ENCODE peak calls at places on chromosome 15, in ten cellular contexts. One of them, this sample, is unnamed.

GRCh38 chr15:25691544-25692430 is 171.3 kb downstream of the ATP10A start:
- DNase-seq in psoas muscle: no peak
- DNase-seq in stomach: no peak
- DNase-seq in AG04449: no peak
- DNase-seq in breast epithelium: peak
- DNase-seq in body of pancreas: peak
- DNase-seq in cardiac fibroblast: peak
- DNase-seq in upper lobe of right lung: peak
- DNase-seq in neural progenitor cell: peak
- DNase-seq in astrocyte: no peak
- DNase-seq in this sample: no peak

GRCh38 chr15:37791693-37792092 is 142.7 kb upstream of the TMCO5A start:
- DNase-seq in cardiac fibroblast: no peak
- DNase-seq in psoas muscle: no peak
- DNase-seq in AG04449: no peak
- DNase-seq in upper lobe of right lung: no peak
- DNase-seq in astrocyte: no peak
- DNase-seq in body of pancreas: no peak
- DNase-seq in stomach: no peak
- DNase-seq in breast epithelium: no peak
- DNase-seq in neural progenitor cell: no peak
- DNase-seq in this sample: no peak

GRCh38 chr15:40114218-40114617 is 5.5 kb upstream of the BMF start:
- DNase-seq in astrocyte: no peak
- DNase-seq in neural progenitor cell: no peak
- DNase-seq in psoas muscle: no peak
- DNase-seq in body of pancreas: no peak
- DNase-seq in cardiac fibroblast: no peak
- DNase-seq in AG04449: no peak
- DNase-seq in stomach: no peak
- DNase-seq in breast epithelium: no peak
- DNase-seq in upper lobe of right lung: no peak
- DNase-seq in this sample: no peak

GRCh38 chr15:41936649-41937567 is 35.4 kb downstream of the EHD4 start:
- DNase-seq in AG04449: no peak
- DNase-seq in stomach: peak
- DNase-seq in astrocyte: peak
- DNase-seq in upper lobe of right lung: no peak
- DNase-seq in cardiac fibroblast: peak
- DNase-seq in neural progenitor cell: no peak
- DNase-seq in body of pancreas: no peak
- DNase-seq in breast epithelium: no peak
- DNase-seq in psoas muscle: peak
- DNase-seq in this sample: no peak

GRCh38 chr15:52217186-52217585 is 26.0 kb upstream of the GNB5 start:
- DNase-seq in AG04449: no peak
- DNase-seq in cardiac fibroblast: no peak
- DNase-seq in neural progenitor cell: peak
- DNase-seq in stomach: peak
- DNase-seq in psoas muscle: peak
- DNase-seq in breast epithelium: no peak
- DNase-seq in astrocyte: no peak
- DNase-seq in upper lobe of right lung: peak
- DNase-seq in body of pancreas: peak
- DNase-seq in this sample: no peak

GRCh38 chr15:81380203-81380602 is 6.2 kb upstream of the TMC3 start:
- DNase-seq in upper lobe of right lung: no peak
- DNase-seq in stomach: no peak
- DNase-seq in psoas muscle: no peak
- DNase-seq in breast epithelium: no peak
- DNase-seq in cardiac fibroblast: no peak
- DNase-seq in astrocyte: no peak
- DNase-seq in neural progenitor cell: no peak
- DNase-seq in body of pancreas: no peak
- DNase-seq in AG04449: no peak
- DNase-seq in this sample: no peak

GRCh38 chr15:30885814-30886213 is 17.9 kb upstream of the FAN1 start:
- DNase-seq in breast epithelium: no peak
- DNase-seq in stomach: no peak
- DNase-seq in psoas muscle: no peak
- DNase-seq in AG04449: no peak
- DNase-seq in cardiac fibroblast: peak
- DNase-seq in neural progenitor cell: peak
- DNase-seq in astrocyte: no peak
- DNase-seq in body of pancreas: no peak
- DNase-seq in upper lobe of right lung: no peak
- DNase-seq in this sample: no peak

GRCh38 chr15:57500979-57501576 is 90.6 kb upstream of the MYZAP start:
- DNase-seq in upper lobe of right lung: no peak
- DNase-seq in cardiac fibroblast: peak
- DNase-seq in psoas muscle: no peak
- DNase-seq in neural progenitor cell: no peak
- DNase-seq in AG04449: no peak
- DNase-seq in body of pancreas: no peak
- DNase-seq in astrocyte: peak
- DNase-seq in stomach: no peak
- DNase-seq in breast epithelium: no peak
- DNase-seq in this sample: no peak

GRCh38 chr15:27989428-27989827 is 109.7 kb downstream of the OCA2 start:
- DNase-seq in upper lobe of right lung: no peak
- DNase-seq in body of pancreas: no peak
- DNase-seq in breast epithelium: no peak
- DNase-seq in neural progenitor cell: no peak
- DNase-seq in astrocyte: no peak
- DNase-seq in psoas muscle: no peak
- DNase-seq in AG04449: no peak
- DNase-seq in cardiac fibroblast: no peak
- DNase-seq in stomach: no peak
- DNase-seq in this sample: no peak

GRCh38 chr15:75131269-75131643 is 70.4 kb upstream of the C15orf39 start:
- DNase-seq in astrocyte: no peak
- DNase-seq in neural progenitor cell: no peak
- DNase-seq in cardiac fibroblast: peak
- DNase-seq in breast epithelium: no peak
- DNase-seq in psoas muscle: no peak
- DNase-seq in AG04449: no peak
- DNase-seq in body of pancreas: no peak
- DNase-seq in stomach: no peak
- DNase-seq in upper lobe of right lung: no peak
- DNase-seq in this sample: no peak
- H3K4me3 ChIP-seq in astrocyte: no peak
- H3K4me3 ChIP-seq in neural progenitor cell: no peak
- H3K4me3 ChIP-seq in cardiac fibroblast: no peak
- H3K4me3 ChIP-seq in breast epithelium: no peak
- H3K4me3 ChIP-seq in psoas muscle: no peak
- H3K4me3 ChIP-seq in AG04449: no peak
- H3K4me3 ChIP-seq in body of pancreas: no peak
- H3K4me3 ChIP-seq in stomach: no peak
- H3K4me3 ChIP-seq in upper lobe of right lung: no peak
- H3K4me3 ChIP-seq in this sample: no peak

GRCh38 chr15:79769081-79769481 is 127.7 kb downstream of the MTHFS start:
- DNase-seq in breast epithelium: no peak
- DNase-seq in AG04449: no peak
- DNase-seq in cardiac fibroblast: peak
- DNase-seq in upper lobe of right lung: no peak
- DNase-seq in stomach: no peak
- DNase-seq in neural progenitor cell: no peak
- DNase-seq in astrocyte: no peak
- DNase-seq in body of pancreas: no peak
- DNase-seq in psoas muscle: no peak
- DNase-seq in this sample: no peak
- TF ChIP-seq CTCF in breast epithelium: no peak
- TF ChIP-seq CTCF in AG04449: no peak
- TF ChIP-seq CTCF in cardiac fibroblast: peak
- TF ChIP-seq CTCF in upper lobe of right lung: peak
- TF ChIP-seq CTCF in stomach: no peak
- TF ChIP-seq CTCF in neural progenitor cell: peak
- TF ChIP-seq CTCF in astrocyte: no peak
- TF ChIP-seq CTCF in body of pancreas: no peak
- TF ChIP-seq CTCF in psoas muscle: peak
- TF ChIP-seq CTCF in this sample: peak

GRCh38 chr15:29567336-29567735 is 254.9 kb downstream of the TJP1 start:
- DNase-seq in cardiac fibroblast: no peak
- DNase-seq in AG04449: no peak
- DNase-seq in upper lobe of right lung: no peak
- DNase-seq in neural progenitor cell: no peak
- DNase-seq in body of pancreas: no peak
- DNase-seq in astrocyte: no peak
- DNase-seq in stomach: no peak
- DNase-seq in breast epithelium: no peak
- DNase-seq in psoas muscle: no peak
- DNase-seq in this sample: no peak

GRCh38 chr15:29568840-29569532 is 253.3 kb downstream of the TJP1 start:
- DNase-seq in psoas muscle: no peak
- DNase-seq in AG04449: no peak
- DNase-seq in body of pancreas: peak
- DNase-seq in astrocyte: no peak
- DNase-seq in cardiac fibroblast: peak
- DNase-seq in neural progenitor cell: peak
- DNase-seq in stomach: no peak
- DNase-seq in breast epithelium: no peak
- DNase-seq in upper lobe of right lung: no peak
- DNase-seq in this sample: peak

GRCh38 chr15:29570931-29571727 is 251.1 kb downstream of the TJP1 start:
- DNase-seq in astrocyte: peak
- DNase-seq in AG04449: no peak
- DNase-seq in upper lobe of right lung: no peak
- DNase-seq in body of pancreas: peak
- DNase-seq in psoas muscle: no peak
- DNase-seq in stomach: no peak
- DNase-seq in neural progenitor cell: peak
- DNase-seq in breast epithelium: no peak
- DNase-seq in cardiac fibroblast: peak
- DNase-seq in this sample: no peak

GRCh38 chr15:29570121-29570930 is 251.9 kb downstream of the TJP1 start:
- DNase-seq in neural progenitor cell: peak
- DNase-seq in psoas muscle: no peak
- DNase-seq in stomach: no peak
- DNase-seq in body of pancreas: peak
- DNase-seq in cardiac fibroblast: peak
- DNase-seq in AG04449: no peak
- DNase-seq in breast epithelium: no peak
- DNase-seq in upper lobe of right lung: no peak
- DNase-seq in astrocyte: no peak
- DNase-seq in this sample: no peak

GRCh38 chr15:29569533-29570092 is 252.7 kb downstream of the TJP1 start:
- DNase-seq in psoas muscle: no peak
- DNase-seq in neural progenitor cell: peak
- DNase-seq in breast epithelium: no peak
- DNase-seq in AG04449: no peak
- DNase-seq in astrocyte: no peak
- DNase-seq in stomach: no peak
- DNase-seq in cardiac fibroblast: no peak
- DNase-seq in body of pancreas: no peak
- DNase-seq in upper lobe of right lung: no peak
- DNase-seq in this sample: no peak
- H3K4me3 ChIP-seq in psoas muscle: peak
- H3K4me3 ChIP-seq in neural progenitor cell: peak
- H3K4me3 ChIP-seq in breast epithelium: peak
- H3K4me3 ChIP-seq in AG04449: peak
- H3K4me3 ChIP-seq in astrocyte: no peak
- H3K4me3 ChIP-seq in stomach: peak
- H3K4me3 ChIP-seq in cardiac fibroblast: no peak
- H3K4me3 ChIP-seq in body of pancreas: peak
- H3K4me3 ChIP-seq in upper lobe of right lung: peak
- H3K4me3 ChIP-seq in this sample: no peak

DNA sequence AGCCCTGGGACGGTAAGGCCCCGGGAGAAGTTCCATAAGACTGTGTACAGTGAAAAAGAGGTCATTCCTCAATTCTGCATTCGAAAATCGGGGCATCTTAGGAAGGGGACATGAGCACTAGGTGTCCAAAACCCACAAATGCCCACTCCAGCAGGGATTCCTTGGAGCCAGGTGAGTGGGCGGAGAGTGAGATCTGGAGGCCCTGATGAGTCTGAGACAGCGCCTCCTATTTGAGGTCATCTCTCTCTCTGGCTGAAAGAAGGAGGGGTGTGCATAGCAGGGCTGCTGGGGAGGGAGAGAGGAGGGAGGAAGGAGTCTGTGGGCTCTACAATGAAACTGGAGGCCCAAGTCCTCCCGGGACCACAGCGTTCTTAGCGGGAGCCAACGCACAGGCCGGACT is 38.1 kb upstream of the LACTB start:
- DNase-seq in astrocyte: no peak
- DNase-seq in psoas muscle: no peak
- DNase-seq in upper lobe of right lung: no peak
- DNase-seq in breast epithelium: no peak
- DNase-seq in cardiac fibroblast: no peak
- DNase-seq in neural progenitor cell: no peak
- DNase-seq in stomach: no peak
- DNase-seq in body of pancreas: no peak
- DNase-seq in AG04449: no peak
- DNase-seq in this sample: no peak
- TF ChIP-seq CTCF in astrocyte: no peak
- TF ChIP-seq CTCF in psoas muscle: no peak
- TF ChIP-seq CTCF in upper lobe of right lung: no peak
- TF ChIP-seq CTCF in breast epithelium: no peak
- TF ChIP-seq CTCF in cardiac fibroblast: no peak
- TF ChIP-seq CTCF in neural progenitor cell: no peak
- TF ChIP-seq CTCF in stomach: no peak
- TF ChIP-seq CTCF in body of pancreas: no peak
- TF ChIP-seq CTCF in AG04449: no peak
- TF ChIP-seq CTCF in this sample: no peak

This sample was measured in retinal pigment epithelial cell.